ENCODE peak calls at places on chromosomes 3 and 15, in five cellular contexts. Z is BJ, P is cardiac muscle cell, G is astrocyte of the cerebellum, A is cardiac fibroblast. W is an unnamed sample.

GRCh38 chr3:126526668-126527005 is 2.7 kb downstream of the CHST13 start:
- DNase-seq in G (no peak), Z (no peak), A (no peak), P (no peak), W (no peak)

GRCh38 chr3:71521940-71522876 is 61.3 kb downstream of the FOXP1 start:
- DNase-seq in Z (no peak), G (no peak), A (peak), P (no peak), W (no peak)

GRCh38 chr15:35871812-35872211 is 325.8 kb upstream of the DPH6 start:
- DNase-seq in G (no peak), Z (no peak), A (no peak), P (no peak), W (no peak)

GRCh38 chr3:171844873-171845272 is 1.7 kb downstream of the TMEM212 start:
- DNase-seq in Z (no peak), P (no peak), A (no peak), G (no peak), W (peak)

GRCh38 chr15:58475573-58476524 is 44.1 kb downstream of the LIPC start:
- DNase-seq in G (peak), P (no peak), Z (no peak), A (peak), W (peak)

GRCh38 chr3:193305356-193305755 is 64.3 kb downstream of the PLAAT1 start:
- DNase-seq in A (no peak), G (no peak), P (no peak), Z (no peak), W (no peak)

GRCh38 chr15:36924076-36924475 is 176.3 kb downstream of the MEIS2 start:
- DNase-seq in P (no peak), G (no peak), A (no peak), Z (no peak), W (no peak)

GRCh38 chr15:80176443-80176842 is 23.6 kb downstream of the FAH start:
- DNase-seq in Z (no peak), A (no peak), G (no peak), P (no peak), W (no peak)

GRCh38 chr3:183895296-183895695 is 10.6 kb upstream of the PARL start:
- DNase-seq in Z (no peak), P (peak), A (peak), G (peak), W (peak)

GRCh38 chr3:11140054-11140712 is 14.1 kb upstream of the HRH1 start:
- DNase-seq in P (no peak), A (peak), G (no peak), Z (no peak), W (peak)

DNA sequence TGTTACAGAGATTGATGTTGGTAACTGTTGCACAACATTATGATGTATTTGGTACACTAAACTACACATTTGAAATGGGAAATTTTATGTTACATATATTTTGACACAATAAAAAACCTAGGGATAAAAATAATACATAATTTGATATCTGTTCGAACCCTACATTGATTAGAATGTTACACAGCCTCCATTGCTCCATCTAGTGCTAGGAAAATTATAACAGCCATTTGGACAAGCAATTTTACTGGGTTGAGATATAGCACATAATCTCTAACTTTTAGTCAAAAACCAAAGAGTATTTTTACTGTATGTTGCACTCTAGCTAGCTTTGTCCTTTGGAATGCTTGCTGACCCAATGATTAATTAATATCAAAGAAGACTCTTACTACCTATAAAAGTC is 108.1 kb downstream of the LSAMP start:
- DNase-seq in Z (no peak), G (no peak), P (no peak), A (no peak), W (no peak)
- TF ChIP-seq CTCF in Z (no peak), G (no peak), P (peak), A (no peak), W (no peak)

GRCh38 chr3:147120029-147120428 is 286.3 kb downstream of the ZIC4 start:
- DNase-seq in G (peak), P (peak), A (peak), Z (peak), W (no peak)
- TF ChIP-seq CTCF in G (peak), P (peak), A (peak), Z (peak), W (peak)

GRCh38 chr3:31103623-31104180 is 209.2 kb upstream of the GADL1 start:
- DNase-seq in A (no peak), Z (no peak), P (no peak), G (no peak), W (no peak)

GRCh38 chr3:31105438-31106077 is 211.1 kb upstream of the GADL1 start:
- DNase-seq in P (no peak), Z (peak), A (peak), G (peak), W (no peak)

GRCh38 chr3:31106912-31107311 is 212.5 kb upstream of the GADL1 start:
- DNase-seq in A (peak), G (no peak), Z (no peak), P (no peak), W (no peak)

GRCh38 chr3:31105011-31105410 is 210.6 kb upstream of the GADL1 start:
- DNase-seq in G (no peak), Z (no peak), A (no peak), P (no peak), W (no peak)

DNA sequence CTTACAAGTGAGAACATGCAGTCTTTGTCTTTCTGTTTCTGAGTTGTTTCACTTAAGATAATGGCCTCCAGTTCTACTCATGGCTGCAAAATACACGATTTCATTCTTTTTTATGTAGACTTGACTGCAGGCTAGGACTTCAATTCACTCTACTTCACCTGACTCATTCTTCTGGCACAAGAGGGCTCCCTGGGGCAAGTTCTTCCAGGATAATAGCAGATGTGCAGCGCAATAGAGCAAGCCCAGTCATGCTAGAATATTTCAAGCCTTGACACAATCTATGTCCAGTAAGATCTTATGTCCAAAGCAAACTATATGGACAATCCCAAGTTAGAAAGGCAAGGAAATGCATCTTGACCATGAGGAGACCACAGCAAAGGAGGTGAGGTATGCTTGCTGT is 211.7 kb upstream of the GADL1 start:
- DNase-seq in Z (peak), A (peak), G (peak), P (no peak), W (no peak)
- TF ChIP-seq CTCF in Z (no peak), A (no peak), G (no peak), P (no peak), W (no peak)

GRCh38 chr15:48406240-48406891 is 75.1 kb downstream of the DUT start:
- DNase-seq in P (no peak), A (no peak), Z (no peak), G (no peak), W (no peak)

GRCh38 chr15:48409623-48410022 is 78.4 kb downstream of the DUT start:
- DNase-seq in P (no peak), G (no peak), A (no peak), Z (no peak), W (no peak)

GRCh38 chr15:48408337-48408736 is 77.1 kb downstream of the DUT start:
- DNase-seq in G (no peak), P (no peak), Z (no peak), A (no peak), W (no peak)

GRCh38 chr15:48402778-48403177 is 71.5 kb downstream of the DUT start:
- DNase-seq in P (no peak), A (no peak), G (no peak), Z (no peak), W (no peak)

DNA sequence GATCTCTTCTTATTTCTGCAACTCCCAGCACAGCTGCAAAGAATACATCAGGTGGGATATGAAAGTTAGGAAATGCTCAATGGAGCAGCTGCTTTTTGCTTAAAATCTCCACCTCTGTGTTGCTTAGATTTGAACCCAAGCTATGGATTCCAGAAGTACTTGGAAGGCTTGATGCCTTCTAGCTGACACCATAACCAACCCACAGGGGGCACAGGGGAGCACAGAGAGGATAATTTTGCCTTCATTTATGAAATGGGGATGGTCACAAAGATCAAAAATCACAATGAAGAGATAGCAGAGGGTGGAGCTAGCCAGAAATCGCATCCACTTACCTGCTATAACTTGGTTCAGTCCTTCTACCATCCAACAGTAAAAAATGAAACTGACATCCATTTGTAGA is 75.7 kb downstream of the DUT start:
- DNase-seq in Z (no peak), G (no peak), P (no peak), A (no peak), W (no peak)
- TF ChIP-seq CTCF in Z (no peak), G (peak), P (peak), A (peak), W (no peak)

GRCh38 chr3:30408105-30408557 is 198.3 kb upstream of the TGFBR2 start:
- DNase-seq in G (no peak), A (no peak), P (no peak), Z (no peak), W (no peak)
- TF ChIP-seq CTCF in G (peak), A (peak), P (no peak), Z (no peak), W (no peak)

GRCh38 chr15:73992594-73992898 is 451 bp upstream of the STOML1 start:
- DNase-seq in Z (no peak), A (no peak), G (no peak), P (no peak), W (no peak)
- TF ChIP-seq CTCF in Z (no peak), A (no peak), G (no peak), P (no peak), W (peak)

W was measured in PC-9.